ENCODE peak calls at places on chromosomes 2 and 18, in ten cellular contexts. S is right atrium auricular region, U is fibroblast of mammary gland, L is upper lobe of left lung, G is heart left ventricle, M is adrenal gland, W is kidney epithelial cell, R is transverse colon, C is lower lobe of right lung, P is H1. N is an unnamed sample.

GRCh38 chr18:493974-494601 is 6.4 kb downstream of the COLEC12 start:
- DNase-seq in S (no peak), U (peak), L (no peak), G (no peak), M (no peak), W (no peak), R (no peak), C (no peak), P (no peak), N (no peak)

GRCh38 chr2:240646900-240647502 is 21.7 kb downstream of the GPR35 start:
- DNase-seq in S (peak), U (no peak), L (peak), G (no peak), M (no peak), W (no peak), R (no peak), C (no peak), P (no peak), N (no peak)

GRCh38 chr2:28390857-28391563 is 1.6 kb upstream of the FOSL2 start:
- DNase-seq in S (peak), U (no peak), L (peak), G (peak), M (peak), W (no peak), R (peak), C (peak), P (no peak), N (peak)

GRCh38 chr2:68837164-68837860 is 33.9 kb downstream of the BMP10 start:
- DNase-seq in S (no peak), U (peak), L (no peak), G (peak), M (peak), W (no peak), R (peak), C (peak), P (peak), N (peak)

GRCh38 chr2:86233464-86233863 is 34.2 kb downstream of the MRPL35 start:
- DNase-seq in S (no peak), U (no peak), L (no peak), G (no peak), M (no peak), W (no peak), R (no peak), C (no peak), P (no peak), N (no peak)

GRCh38 chr2:60964651-60965513 is 52.6 kb upstream of the PEX13 start:
- DNase-seq in S (no peak), U (no peak), L (no peak), G (no peak), M (no peak), W (no peak), R (no peak), C (no peak), P (no peak), N (no peak)

GRCh38 chr2:29314816-29315571 is 199.8 kb downstream of the CLIP4 start:
- DNase-seq in S (peak), U (no peak), L (no peak), G (no peak), M (no peak), W (no peak), R (peak), C (peak), P (no peak), N (no peak)

GRCh38 chr2:18516112-18516511 is 44.3 kb downstream of the RDH14 start:
- DNase-seq in S (no peak), U (peak), L (no peak), G (no peak), M (no peak), W (no peak), R (no peak), C (no peak), P (no peak), N (no peak)

GRCh38 chr18:76496200-76496890 is 1.3 kb upstream of the ZNF516 start:
- DNase-seq in S (peak), U (peak), L (peak), G (peak), M (peak), W (no peak), R (peak), C (peak), P (no peak), N (no peak)

GRCh38 chr2:86231680-86232372 is 32.6 kb downstream of the MRPL35 start:
- DNase-seq in S (no peak), U (no peak), L (no peak), G (peak), M (no peak), W (no peak), R (no peak), C (no peak), P (no peak), N (no peak)

GRCh38 chr2:197011777-197012641 is 85.5 kb upstream of the PGAP1 start:
- DNase-seq in S (no peak), U (peak), L (no peak), G (no peak), M (peak), W (peak), R (no peak), C (no peak), P (no peak), N (no peak)

GRCh38 chr2:176582990-176583481 is 313.8 kb downstream of the MTX2 start:
- DNase-seq in S (no peak), U (peak), L (no peak), G (peak), M (peak), W (peak), R (no peak), C (no peak), P (no peak), N (peak)

GRCh38 chr2:99949530-99949929 is 192.9 kb downstream of the AFF3 start:
- DNase-seq in S (no peak), U (no peak), L (no peak), G (no peak), M (no peak), W (no peak), R (no peak), C (no peak), P (no peak), N (no peak)

GRCh38 chr2:134818321-134818720 is 20.1 kb upstream of the ACMSD start:
- DNase-seq in S (no peak), U (peak), L (no peak), G (no peak), M (no peak), W (peak), R (no peak), C (no peak), P (no peak), N (no peak)

GRCh38 chr2:222707689-222708273 is 36.3 kb downstream of the MOGAT1 start:
- DNase-seq in S (no peak), U (peak), L (no peak), G (no peak), M (no peak), W (peak), R (no peak), C (no peak), P (no peak), N (no peak)

GRCh38 chr2:200257570-200257969 is 48.9 kb upstream of the SPATS2L start:
- DNase-seq in S (no peak), U (no peak), L (no peak), G (no peak), M (no peak), W (no peak), R (no peak), C (no peak), P (no peak), N (no peak)

GRCh38 chr2:169221745-169222369 is 140.5 kb downstream of the LRP2 start:
- DNase-seq in S (no peak), U (peak), L (no peak), G (no peak), M (no peak), W (no peak), R (no peak), C (no peak), P (no peak), N (no peak)

GRCh38 chr2:206962966-206963365 is 23.6 kb downstream of the CPO start:
- DNase-seq in S (no peak), U (no peak), L (no peak), G (no peak), M (no peak), W (no peak), R (no peak), C (no peak), P (no peak), N (no peak)
- H3K4me3 ChIP-seq in S (no peak), U (no peak), L (no peak), G (no peak), M (no peak), W (no peak), R (no peak), C (no peak), P (no peak), N (no peak)

GRCh38 chr2:195664528-195664927 is 7.5 kb downstream of the SLC39A10 start:
- DNase-seq in S (no peak), U (no peak), L (no peak), G (no peak), M (no peak), W (no peak), R (no peak), C (no peak), P (no peak), N (no peak)
- TF ChIP-seq CTCF in S (no peak), U (peak), L (no peak), G (no peak), M (peak), W (no peak), R (peak), C (no peak), P (no peak), N (peak)

GRCh38 chr2:118576109-118576855 is 271.2 kb downstream of the EN1 start:
- DNase-seq in S (no peak), U (peak), L (no peak), G (peak), M (no peak), W (no peak), R (no peak), C (no peak), P (no peak), N (no peak)

GRCh38 chr2:118582058-118582457 is 265.4 kb downstream of the EN1 start:
- DNase-seq in S (no peak), U (no peak), L (no peak), G (no peak), M (no peak), W (no peak), R (no peak), C (no peak), P (no peak), N (no peak)

GRCh38 chr2:118580651-118581050 is 266.8 kb downstream of the EN1 start:
- DNase-seq in S (no peak), U (peak), L (no peak), G (no peak), M (no peak), W (no peak), R (no peak), C (no peak), P (no peak), N (no peak)

GRCh38 chr2:118577202-118577601 is 270.2 kb downstream of the EN1 start:
- DNase-seq in S (no peak), U (peak), L (no peak), G (no peak), M (no peak), W (no peak), R (no peak), C (no peak), P (no peak), N (no peak)

GRCh38 chr2:118580107-118580506 is 267.3 kb downstream of the EN1 start:
- DNase-seq in S (no peak), U (no peak), L (no peak), G (no peak), M (no peak), W (no peak), R (no peak), C (no peak), P (no peak), N (no peak)
- H3K4me3 ChIP-seq in S (no peak), U (no peak), L (no peak), G (no peak), M (no peak), W (no peak), R (no peak), C (no peak), P (no peak), N (no peak)

DNA sequence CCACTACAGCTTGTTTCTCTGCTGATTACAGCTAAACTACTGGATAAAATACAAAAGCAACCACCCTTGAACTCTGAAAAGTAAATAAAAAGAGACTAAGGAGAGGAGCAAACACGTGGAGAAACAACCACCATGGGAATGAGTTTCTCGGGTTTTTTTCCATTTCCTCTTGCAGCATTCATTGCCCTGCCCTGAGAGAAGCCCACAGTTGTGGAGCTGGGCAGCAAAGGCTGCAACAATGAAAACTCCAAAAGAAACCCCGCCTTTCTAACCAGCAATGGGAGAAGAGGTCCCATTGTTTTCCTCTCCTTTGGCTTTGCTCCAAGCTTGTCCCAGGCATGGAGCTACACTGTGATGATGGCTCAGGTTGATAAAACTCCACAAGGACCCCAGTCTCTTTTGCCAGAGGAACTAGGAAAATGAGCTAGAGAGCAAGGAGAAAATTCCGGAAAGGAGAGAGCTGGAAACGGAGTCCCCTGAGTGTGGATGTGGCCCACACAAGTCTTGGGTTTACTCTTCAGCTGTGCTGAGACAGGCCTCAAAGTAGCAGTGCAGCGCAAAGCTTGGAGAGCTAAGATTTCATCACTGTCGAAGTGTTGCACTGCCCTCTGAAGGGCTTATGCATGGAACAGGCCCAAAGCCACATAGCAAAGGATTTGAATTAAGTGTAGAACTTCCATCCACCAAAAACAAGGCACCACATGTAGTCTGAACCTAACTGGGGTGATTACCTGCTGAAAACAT is 20.9 kb downstream of the NAPG start:
- DNase-seq in S (no peak), U (no peak), L (no peak), G (no peak), M (no peak), W (no peak), R (no peak), C (no peak), P (no peak), N (no peak)
- TF ChIP-seq CTCF in S (no peak), U (no peak), L (no peak), G (no peak), M (no peak), W (no peak), R (no peak), C (no peak), P (peak), N (no peak)

GRCh38 chr18:56065101-56065500 is 477.1 kb upstream of the TCF4 start:
- DNase-seq in S (no peak), U (no peak), L (no peak), G (no peak), M (no peak), W (no peak), R (no peak), C (no peak), P (no peak), N (no peak)

GRCh38 chr18:56062931-56063330 is 474.9 kb upstream of the TCF4 start:
- DNase-seq in S (no peak), U (no peak), L (no peak), G (no peak), M (no peak), W (peak), R (no peak), C (no peak), P (no peak), N (no peak)

GRCh38 chr18:56066524-56067215 is 478.7 kb upstream of the TCF4 start:
- DNase-seq in S (no peak), U (no peak), L (no peak), G (no peak), M (no peak), W (no peak), R (no peak), C (no peak), P (no peak), N (no peak)

GRCh38 chr18:56060967-56061541 is 473.1 kb upstream of the TCF4 start:
- DNase-seq in S (no peak), U (no peak), L (no peak), G (no peak), M (no peak), W (no peak), R (no peak), C (no peak), P (no peak), N (no peak)
- H3K4me3 ChIP-seq in S (no peak), U (no peak), L (no peak), G (no peak), M (no peak), W (no peak), R (no peak), C (no peak), P (no peak), N (no peak)

GRCh38 chr18:34196231-34196630 is 28.5 kb downstream of the NOL4 start:
- DNase-seq in S (no peak), U (no peak), L (no peak), G (no peak), M (no peak), W (no peak), R (no peak), C (no peak), P (no peak), N (no peak)
- TF ChIP-seq CTCF in S (no peak), U (no peak), L (no peak), G (no peak), M (no peak), W (no peak), R (no peak), C (no peak), P (no peak), N (no peak)

N was measured in Panc1.